ENCODE peak calls at places on chromosomes 2 and 18, in eight cellular contexts. A is GM23338, O is GM23248, N is PC-3, X is MM.1S, L is SK-N-SH, B is HCT116, F is neural progenitor cell. P is an unnamed sample.

GRCh38 chr2:156473445-156473844 is 37.3 kb downstream of the GPD2 start:
- DNase-seq in A (no peak), O (no peak), N (no peak), X (no peak), L (no peak), B (no peak), F (no peak), P (no peak)

GRCh38 chr2:240207661-240208060 is 67.2 kb upstream of the OTOS start:
- DNase-seq in A (no peak), O (no peak), N (no peak), X (no peak), L (no peak), B (no peak), F (no peak), P (no peak)

GRCh38 chr18:34097312-34097711 is 127.4 kb downstream of the NOL4 start:
- DNase-seq in A (no peak), O (peak; percentile 20), N (no peak), X (no peak), L (no peak), B (no peak), F (no peak), P (no peak)

GRCh38 chr2:98118852-98119251 is 31.9 kb downstream of the VWA3B start:
- DNase-seq in A (no peak), O (no peak), N (no peak), X (no peak), L (no peak), B (no peak), F (no peak), P (no peak)

GRCh38 chr2:121400206-121400605 is 115.2 kb upstream of the TFCP2L1 start:
- DNase-seq in A (no peak), O (peak; percentile 1), N (no peak), X (no peak), L (no peak), B (no peak), F (no peak), P (no peak)

GRCh38 chr18:22330508-22330907 is 87.2 kb downstream of the CTAGE1 start:
- DNase-seq in A (peak; percentile 44), O (no peak), N (no peak), X (no peak), L (no peak), B (no peak), F (peak; percentile 46), P (no peak)

GRCh38 chr18:58997811-58998337 is 133.2 kb downstream of the ZNF532 start:
- DNase-seq in A (no peak), O (peak; percentile 90), N (peak; percentile 55), X (no peak), L (no peak), B (no peak), F (no peak), P (no peak)

GRCh38 chr18:62751341-62751821 is 36.0 kb downstream of the PHLPP1 start:
- DNase-seq in A (peak; percentile 88), O (peak; percentile 12), N (no peak), X (no peak), L (no peak), B (no peak), F (peak; percentile 90), P (no peak)

GRCh38 chr2:158756331-158756730 is 38.8 kb upstream of the DAPL1 start:
- DNase-seq in A (no peak), O (peak; percentile 23), N (no peak), X (no peak), L (no peak), B (no peak), F (no peak), P (no peak)

GRCh38 chr2:113080134-113080533 is 12.4 kb downstream of the IL1F10 start:
- DNase-seq in A (peak; percentile 80), O (peak; percentile 75), N (peak; percentile 73), X (peak; percentile 39), L (peak; percentile 40), B (peak; percentile 13), F (peak; percentile 71), P (peak; percentile 57)

GRCh38 chr2:234607691-234608090 is 110.8 kb upstream of the ARL4C start:
- DNase-seq in A (no peak), O (no peak), N (no peak), X (no peak), L (no peak), B (no peak), F (no peak), P (no peak)

GRCh38 chr2:179272406-179273192 is 8.0 kb upstream of the SESTD1 start:
- DNase-seq in A (no peak), O (peak; percentile 84), N (peak; percentile 75), X (no peak), L (no peak), B (no peak), F (peak; percentile 11), P (peak; percentile 24)

GRCh38 chr2:165382362-165382761 is 87.1 kb upstream of the CSRNP3 start:
- DNase-seq in A (no peak), O (no peak), N (no peak), X (no peak), L (no peak), B (no peak), F (no peak), P (no peak)

GRCh38 chr2:238007924-238008323 is 41.1 kb downstream of the UBE2F start:
- DNase-seq in A (no peak), O (no peak), N (no peak), X (no peak), L (no peak), B (no peak), F (no peak), P (no peak)

DNA sequence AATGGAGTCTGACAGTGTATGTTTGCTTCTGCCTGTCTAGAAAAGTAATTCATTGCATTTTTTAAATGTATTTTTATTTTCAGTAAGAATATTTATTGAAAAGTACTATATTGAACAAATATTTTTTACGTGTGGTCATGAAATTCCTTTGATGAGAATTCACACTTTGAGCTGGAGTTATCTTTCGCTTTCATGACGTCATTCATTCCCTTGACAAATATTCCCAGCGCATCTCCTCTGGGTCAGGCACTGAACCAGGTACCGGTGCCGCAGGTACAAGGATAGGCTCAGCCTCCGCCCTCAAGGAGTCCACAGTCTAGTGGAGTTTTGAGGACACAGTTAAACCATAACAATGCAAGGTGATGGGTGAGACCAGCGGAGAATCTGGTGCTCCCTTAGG is 60.2 kb downstream of the GNAL start:
- DNase-seq in A (no peak), O (no peak), N (no peak), X (no peak), L (no peak), B (no peak), F (no peak), P (no peak)
- H3K27me3 ChIP-seq in A (peaks cover 42% of the 10 kb centered on the region), O (peaks cover 45% of the 10 kb centered on the region), N (peaks cover 77% of the 10 kb centered on the region), X (no peaks in the 10 kb centered on the region), L (peaks cover 66% of the 10 kb centered on the region), B (peaks cover 18% of the 10 kb centered on the region), F (peaks cover 47% of the 10 kb centered on the region), P (peaks cover 42% of the 10 kb centered on the region)

GRCh38 chr2:124534015-124534414 is 508.9 kb downstream of the CNTNAP5 start:
- DNase-seq in A (no peak), O (no peak), N (no peak), X (no peak), L (no peak), B (no peak), F (no peak), P (no peak)

GRCh38 chr2:124524155-124524910 is 499.2 kb downstream of the CNTNAP5 start:
- DNase-seq in A (no peak), O (no peak), N (no peak), X (no peak), L (no peak), B (no peak), F (no peak), P (no peak)

GRCh38 chr2:124533226-124533954 is 508.3 kb downstream of the CNTNAP5 start:
- DNase-seq in A (no peak), O (no peak), N (no peak), X (no peak), L (no peak), B (no peak), F (no peak), P (no peak)

DNA sequence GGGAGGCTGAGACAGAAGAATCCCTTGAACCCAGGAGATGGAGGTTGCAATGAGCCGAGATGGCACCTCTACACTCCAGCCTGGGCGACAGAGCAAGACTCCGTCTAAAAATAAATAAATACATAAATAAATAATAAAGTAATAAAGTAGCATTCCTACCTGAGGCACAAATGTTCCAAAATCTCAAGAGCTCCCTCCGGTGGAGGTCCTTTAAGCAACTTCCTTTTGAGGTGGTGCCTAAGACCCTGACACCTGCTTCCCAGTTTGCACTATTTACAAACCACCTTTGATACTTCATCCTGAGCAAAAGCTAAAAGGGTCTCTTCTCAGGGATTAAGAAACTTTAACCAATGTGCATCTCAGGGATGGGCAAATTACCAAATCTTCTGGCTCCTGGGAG is 505.1 kb downstream of the CNTNAP5 start:
- DNase-seq in A (no peak), O (no peak), N (no peak), X (no peak), L (no peak), B (no peak), F (no peak), P (no peak)
- TF ChIP-seq EZH2phosphoT487 in A (no peak), O (no peak), N (no peak), X (no peak), L (no peak), B (no peak), F (no peak), P (no peak)

GRCh38 chr2:26666671-26667070 is 25.5 kb upstream of the CIB4 start:
- DNase-seq in A (no peak), O (peak; percentile 67), N (peak; percentile 13), X (no peak), L (no peak), B (no peak), F (no peak), P (no peak)

GRCh38 chr2:26670931-26671460 is 21.5 kb upstream of the KCNK3 start:
- DNase-seq in A (no peak), O (no peak), N (peak; percentile 69), X (no peak), L (no peak), B (no peak), F (no peak), P (no peak)

GRCh38 chr2:26670171-26670570 is 22.4 kb upstream of the KCNK3 start:
- DNase-seq in A (no peak), O (peak; percentile 90), N (peak; percentile 41), X (no peak), L (no peak), B (no peak), F (no peak), P (peak; percentile 36)

GRCh38 chr2:26668041-26668440 is 24.5 kb upstream of the KCNK3 start:
- DNase-seq in A (no peak), O (no peak), N (no peak), X (no peak), L (no peak), B (no peak), F (no peak), P (no peak)

DNA sequence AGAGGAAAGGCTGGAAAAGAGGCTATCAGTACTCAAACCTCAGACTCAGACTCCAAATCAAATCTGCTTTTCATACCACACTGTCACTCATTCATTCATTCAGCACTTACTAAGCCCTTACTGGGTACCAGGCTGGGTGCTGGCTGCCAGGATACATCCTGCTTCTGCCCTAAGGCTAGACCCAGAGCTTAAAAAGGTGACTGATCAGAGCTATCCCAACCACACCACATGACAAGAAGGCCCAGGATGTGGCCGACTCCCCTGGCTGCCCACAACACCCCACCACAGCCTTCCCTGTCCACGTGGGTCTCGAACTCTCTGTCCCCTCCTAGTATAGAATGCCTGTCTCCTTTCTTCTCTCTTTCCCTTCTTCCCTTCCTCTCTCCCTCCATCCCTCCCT is 23.4 kb upstream of the KCNK3 start:
- DNase-seq in A (no peak), O (no peak), N (peak; percentile 26), X (no peak), L (no peak), B (no peak), F (no peak), P (no peak)
- H3K27me3 ChIP-seq in A (no peaks in the 10 kb centered on the region), O (peaks cover 25% of the 10 kb centered on the region), N (peaks cover 12% of the 10 kb centered on the region), X (peaks cover 81% of the 10 kb centered on the region), L (peaks cover 23% of the 10 kb centered on the region), B (no peaks in the 10 kb centered on the region), F (no peaks in the 10 kb centered on the region), P (no peaks in the 10 kb centered on the region)

GRCh38 chr2:16509042-16509441 is 156.6 kb downstream of the CYRIA start:
- DNase-seq in A (no peak), O (no peak), N (no peak), X (no peak), L (no peak), B (no peak), F (no peak), P (no peak)
- TF ChIP-seq EZH2phosphoT487 in A (no peak), O (no peak), N (no peak), X (no peak), L (no peak), B (no peak), F (no peak), P (no peak)